ENCODE peak calls at places on chromosomes 11 and 22, in four cellular contexts. S is GM12865, T is GM20000, C is IMR-90. E is an unnamed sample.

GRCh38 chr11:44877908-44878459 is 72.7 kb downstream of the TP53I11 start:
- DNase-seq in T (no peak), S (no peak), C (no peak), E (no peak)

GRCh38 chr11:119479685-119480275 is 56.8 kb upstream of the THY1 start:
- DNase-seq in S (peak; percentile 35), C (peak; percentile 65), T (no peak), E (peak; percentile 58)

GRCh38 chr11:66546368-66546965 is at the start of gene ACTN3:
- DNase-seq in C (no peak), T (peak; percentile 61), S (peak; percentile 32), E (peak; percentile 15)

GRCh38 chr11:120398184-120398583 is 62.0 kb downstream of the ARHGEF12 start:
- DNase-seq in C (peak; percentile 53), S (no peak), T (no peak), E (no peak)

GRCh38 chr11:2097356-2097997 is 41.7 kb downstream of the IGF2 start:
- DNase-seq in T (no peak), S (no peak), C (peak; percentile 82), E (no peak)

GRCh38 chr11:75280227-75280671 is 39.7 kb downstream of the TPBGL start:
- DNase-seq in C (peak; percentile 66), S (peak; percentile 70), T (peak; percentile 84), E (peak; percentile 84)

GRCh38 chr22:37193629-37194191 is 5.7 kb upstream of the C1QTNF6 start:
- DNase-seq in S (peak; percentile 49), C (peak; percentile 36), T (peak; percentile 61), E (no peak)

GRCh38 chr11:17744151-17744940 is 9.8 kb downstream of the KCNC1 start:
- DNase-seq in C (peak; percentile 34), S (no peak), T (no peak), E (no peak)

GRCh38 chr11:69088676-69089146 is 40.0 kb downstream of the TPCN2 start:
- DNase-seq in S (peak; percentile 85), T (peak; percentile 95), C (peak; percentile 76), E (peak; percentile 77)

GRCh38 chr11:110972640-110973039 is 260.4 kb upstream of the ARHGAP20 start:
- DNase-seq in C (peak; percentile 94), T (no peak), S (no peak), E (no peak)

GRCh38 chr11:92322225-92322624 is 97.6 kb downstream of the FAT3 start:
- DNase-seq in S (no peak), C (peak; percentile 42), T (no peak), E (no peak)

GRCh38 chr11:35907648-35908431 is 36.0 kb upstream of the LDLRAD3 start:
- DNase-seq in S (peak; percentile 80), T (peak; percentile 34), C (peak; percentile 62), E (no peak)

GRCh38 chr11:12139144-12139881 is 28.9 kb downstream of the MICAL2 start:
- DNase-seq in S (no peak), T (no peak), C (peak; percentile 94), E (no peak)

GRCh38 chr22:46023558-46023981 is 46.6 kb upstream of the WNT7B start:
- DNase-seq in C (peak; percentile 92), T (no peak), S (no peak), E (no peak)

GRCh38 chr11:24267015-24267414 is 229.8 kb upstream of the LUZP2 start:
- DNase-seq in C (no peak), T (no peak), S (no peak), E (no peak)

GRCh38 chr11:120554771-120555432 is 43.4 kb downstream of the GRIK4 start:
- DNase-seq in T (peak; percentile 43), C (peak; percentile 73), S (peak; percentile 67), E (no peak)

GRCh38 chr11:83070878-83071640 is 638 bp downstream of the RAB30 start:
- DNase-seq in T (no peak), S (no peak), C (peak; percentile 26), E (peak; percentile 36)

GRCh38 chr11:80726236-80726635 is 1285.4 kb upstream of the TENM4 start:
- DNase-seq in S (no peak), T (no peak), C (no peak), E (no peak)

GRCh38 chr22:21699643-21700042 is 33.8 kb downstream of the PPIL2 start:
- DNase-seq in T (no peak), S (no peak), C (no peak), E (no peak)

GRCh38 chr11:70942593-70942992 is 309.8 kb downstream of the SHANK2 start:
- DNase-seq in S (peak; percentile 4), T (no peak), C (no peak), E (peak; percentile 33)
- TF ChIP-seq CTCF in S (peak; percentile 3), T (no peak), C (no peak), E (peak; percentile 64)

DNA sequence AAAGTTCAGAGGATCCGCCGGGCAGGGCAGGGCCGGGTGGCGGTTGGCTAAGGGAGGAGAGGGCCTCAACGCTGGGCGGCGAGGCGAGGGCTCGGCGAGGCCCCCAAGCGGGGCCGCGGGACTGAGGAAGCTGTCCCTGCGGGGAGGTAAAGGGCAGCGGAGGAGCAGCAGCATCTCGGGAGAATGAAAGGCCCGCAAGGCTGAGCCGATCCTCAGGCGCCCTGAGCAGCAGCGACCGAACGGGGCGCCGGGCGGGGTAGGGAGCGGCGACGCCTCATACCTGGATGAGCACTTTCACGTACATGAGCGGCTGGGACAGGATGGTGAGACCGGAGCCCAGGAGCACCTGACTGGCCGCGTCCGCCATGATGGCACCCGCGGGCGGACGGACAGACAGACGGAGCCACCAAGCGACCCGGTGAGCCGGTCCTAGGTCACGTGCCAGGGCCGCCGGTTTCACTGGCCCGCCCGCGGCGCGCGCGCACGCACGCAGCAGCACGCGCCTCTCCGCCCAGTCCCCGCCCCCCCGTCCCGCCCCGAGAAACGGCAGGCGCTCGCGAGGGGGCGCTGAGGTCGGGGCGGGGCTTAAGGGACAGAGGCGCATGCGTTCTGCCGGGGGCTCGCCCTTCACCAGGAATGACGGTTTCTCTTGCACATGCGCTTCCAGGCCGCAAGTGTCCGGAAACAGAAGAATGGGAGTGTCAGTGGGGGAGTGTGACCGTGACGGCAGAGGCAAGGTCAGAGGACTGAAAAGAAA is at the start of gene MTCH2:
- DNase-seq in C (peak; percentile 97), S (peak; percentile 99), T (peak; percentile 97), E (peak; percentile 95)
- TF ChIP-seq CTCF in C (peak; percentile 34), S (peak; percentile 23), T (peak; percentile 7), E (no peak)

DNA sequence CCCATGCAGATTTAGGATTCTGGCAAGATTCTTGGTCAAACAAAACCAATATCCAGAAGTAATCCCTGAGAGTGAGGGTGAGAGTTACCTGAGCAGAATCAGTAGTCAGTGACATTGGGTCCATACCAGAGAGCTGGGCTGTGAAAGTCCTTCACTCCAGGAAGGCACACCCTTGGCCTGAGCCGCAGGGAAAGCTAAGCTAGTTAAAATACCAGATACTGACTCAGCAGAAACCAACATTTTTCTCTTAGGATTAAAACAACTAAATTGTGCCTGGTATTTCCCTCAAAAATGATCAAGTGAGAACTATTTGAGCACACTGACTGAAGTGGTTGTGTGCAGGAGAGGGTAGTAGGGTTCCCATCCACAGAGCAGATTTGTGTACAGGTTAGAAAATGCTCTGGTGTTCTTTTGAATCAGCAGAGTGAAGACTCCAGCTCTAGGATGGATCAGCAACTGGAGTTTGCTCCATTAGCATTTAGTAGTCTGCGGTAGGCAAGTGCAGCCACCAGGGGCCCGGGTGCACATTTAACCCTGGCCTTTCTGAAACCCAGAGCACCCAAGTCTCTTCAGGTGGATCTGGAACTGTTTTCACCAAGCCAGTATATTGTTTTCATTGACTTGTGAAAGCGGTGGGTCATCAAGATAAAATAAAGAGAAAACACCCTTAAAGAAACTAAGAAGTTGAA is 100.7 kb upstream of the CLPB start:
- DNase-seq in T (no peak), S (no peak), C (no peak), E (no peak)
- TF ChIP-seq CTCF in T (no peak), S (no peak), C (no peak), E (peak; percentile 23)

DNA sequence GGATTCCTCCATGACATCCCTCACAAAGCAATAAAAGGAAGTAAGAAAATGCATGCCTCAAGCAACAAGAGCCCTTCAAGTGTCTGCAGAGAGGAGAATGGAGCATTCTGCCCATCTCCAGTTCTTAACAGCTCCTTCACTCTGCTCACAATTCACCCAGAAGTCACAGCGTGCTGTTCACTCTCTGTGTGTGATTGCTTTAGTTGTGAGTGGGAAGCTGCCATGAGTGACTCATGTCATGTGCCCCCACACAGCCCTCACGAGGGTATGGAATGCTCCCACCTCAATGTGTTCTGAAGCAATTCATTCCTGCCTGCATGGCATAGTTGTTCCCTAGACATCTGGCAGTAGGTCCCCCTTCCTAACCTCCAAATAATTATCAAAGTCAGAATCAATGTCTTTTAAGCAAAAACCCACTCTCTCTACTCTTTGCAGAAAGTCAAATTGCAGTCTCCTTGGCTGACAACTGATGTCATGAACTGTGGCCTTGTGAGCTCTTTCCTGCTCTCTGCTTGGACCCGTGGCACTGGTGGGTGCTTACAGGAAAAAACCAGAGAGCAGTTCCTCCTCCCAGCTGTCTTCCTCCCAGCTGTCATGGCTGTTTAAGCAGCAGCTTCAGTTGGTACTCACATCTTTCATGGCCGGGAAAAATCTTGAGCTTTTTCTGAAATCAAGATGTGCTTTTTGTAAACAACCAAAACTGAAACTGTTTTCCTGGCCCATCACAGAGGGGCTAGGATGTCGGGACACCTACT is 112.1 kb upstream of the SPON1 start:
- DNase-seq in C (no peak), S (no peak), T (no peak), E (no peak)
- TF ChIP-seq CTCF in C (no peak), S (no peak), T (no peak), E (no peak)

DNA sequence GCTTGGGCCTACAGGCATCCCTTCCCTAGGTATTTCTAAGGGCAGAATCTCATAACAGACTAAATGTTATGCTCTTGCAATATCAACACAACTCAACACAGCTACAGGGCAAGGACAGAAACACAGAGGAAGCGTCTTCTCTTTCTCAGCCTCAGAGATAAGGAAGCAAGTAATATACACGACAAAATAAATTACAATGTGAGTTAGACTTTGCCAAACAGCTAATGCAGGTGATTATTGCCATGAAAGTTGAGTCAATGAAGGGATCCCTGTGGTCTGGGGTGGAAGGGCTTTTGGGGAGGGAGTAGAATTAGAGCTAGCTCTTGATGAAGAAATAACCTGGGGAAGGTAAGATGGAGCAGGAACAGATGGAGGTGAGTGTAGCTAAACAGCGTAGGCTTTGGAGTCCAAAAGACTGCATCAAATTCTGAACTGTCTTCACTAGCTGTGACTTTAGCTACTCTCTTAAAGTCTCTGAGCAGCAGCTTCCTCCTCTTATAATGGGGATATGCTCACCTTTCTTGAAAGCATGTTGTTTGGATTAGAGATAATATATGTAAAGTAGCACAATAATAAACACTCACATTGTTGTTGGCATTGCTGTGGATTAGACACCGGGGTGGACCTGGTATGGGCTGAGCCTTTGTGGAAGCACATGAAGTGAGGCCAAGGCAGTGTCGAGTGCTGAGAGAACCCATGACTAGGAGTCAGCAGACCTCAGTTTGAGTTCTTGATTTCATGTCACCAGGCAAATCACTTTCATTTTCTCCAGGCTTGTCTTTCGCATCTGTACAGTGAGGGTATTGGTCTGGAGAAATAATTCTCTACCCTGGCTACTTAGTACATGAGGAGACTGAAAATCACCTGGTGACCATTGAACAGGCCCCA is 41.0 kb upstream of the AQP11 start:
- DNase-seq in C (no peak), T (no peak), S (peak; percentile 10), E (no peak)
- TF ChIP-seq CTCF in C (no peak), T (no peak), S (no peak), E (no peak)

DNA sequence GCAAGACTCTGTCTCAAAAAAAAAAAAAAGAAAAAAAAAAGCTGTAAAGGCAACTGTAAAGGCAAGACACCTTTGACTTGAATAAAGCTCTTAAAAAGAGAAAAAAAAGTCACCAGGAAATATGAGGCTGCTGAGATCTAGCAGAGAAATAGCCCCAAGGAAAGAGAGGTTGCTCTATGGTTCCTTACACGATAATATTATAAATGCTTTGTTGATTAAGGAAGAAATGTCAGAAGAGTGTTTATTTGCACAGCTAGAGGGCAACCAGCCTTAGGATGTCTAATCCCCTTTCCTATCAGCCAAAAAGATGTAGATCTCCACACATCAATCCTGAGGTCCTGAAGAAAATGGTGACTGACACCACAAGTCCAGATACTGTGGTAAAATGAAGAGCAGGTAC is 32.0 kb downstream of the RBFOX2 start:
- DNase-seq in S (no peak), T (no peak), C (no peak), E (no peak)
- TF ChIP-seq CTCF in S (no peak), T (no peak), C (no peak), E (no peak)

E was measured in endothelial cell.